ENCODE peak calls at places on chromosomes 7 and 10, in five cellular contexts. J is astrocyte, L is osteoblast, Q is fibroblast of lung, T is mesenchymal stem cell. K is an unnamed sample.

GRCh38 chr10:105763611-105764010 is 1122.5 kb downstream of the SORCS3 start:
- DNase-seq in J (no peak), L (no peak), Q (no peak), T (no peak), K (no peak)

GRCh38 chr7:116494472-116494871 is 5.1 kb upstream of the CAV2 start:
- DNase-seq in J (no peak), L (no peak), Q (no peak), T (no peak), K (no peak)

GRCh38 chr10:124200011-124200410 is 106.6 kb upstream of the CHST15 start:
- DNase-seq in J (no peak), L (peak; percentile 3), Q (peak; percentile 8), T (no peak), K (peak; percentile 20)

GRCh38 chr10:107450056-107450455 is 285.6 kb upstream of the SORCS1 start:
- DNase-seq in J (no peak), L (no peak), Q (no peak), T (no peak), K (no peak)

GRCh38 chr7:125563964-125564529 is 634.4 kb upstream of the POT1 start:
- DNase-seq in J (no peak), L (no peak), Q (no peak), T (no peak), K (peak; percentile 14)

GRCh38 chr7:79386688-79387422 is 66.6 kb downstream of the MAGI2 start:
- DNase-seq in J (peak; percentile 23), L (no peak), Q (peak; percentile 80), T (peak; percentile 66), K (peak; percentile 59)

GRCh38 chr10:92265687-92266258 is 25.1 kb downstream of the CPEB3 start:
- DNase-seq in J (no peak), L (no peak), Q (no peak), T (no peak), K (no peak)

GRCh38 chr7:1883031-1883761 is 213.1 kb downstream of the ELFN1 start:
- DNase-seq in J (peak; percentile 76), L (peak; percentile 100), Q (peak; percentile 65), T (peak; percentile 80), K (peak; percentile 88)

GRCh38 chr7:19674266-19674960 is 34.4 kb downstream of the POLR1F start:
- DNase-seq in J (peak; percentile 47), L (no peak), Q (no peak), T (peak; percentile 70), K (no peak)

GRCh38 chr7:30674876-30675275 is 7.4 kb downstream of the CRHR2 start:
- DNase-seq in J (no peak), L (no peak), Q (no peak), T (no peak), K (no peak)

GRCh38 chr10:50992972-50993766 is 81.1 kb upstream of the PRKG1 start:
- DNase-seq in J (peak; percentile 52), L (peak; percentile 87), Q (peak; percentile 91), T (peak; percentile 88), K (peak; percentile 17)

GRCh38 chr7:348480-348844 is 58.5 kb downstream of the FOXL3 start:
- DNase-seq in J (no peak), L (no peak), Q (no peak), T (no peak), K (no peak)

GRCh38 chr7:142300689-142301088 is 42.8 kb upstream of the PRSS58 start:
- DNase-seq in J (no peak), L (no peak), Q (no peak), T (no peak), K (peak; percentile 17)

GRCh38 chr7:36040679-36041078 is 112.4 kb upstream of the EEPD1 start:
- DNase-seq in J (peak; percentile 50), L (peak; percentile 88), Q (peak; percentile 46), T (no peak), K (peak; percentile 62)

GRCh38 chr10:43867113-43867512 is 218.4 kb upstream of the ZNF32 start:
- DNase-seq in J (no peak), L (no peak), Q (no peak), T (no peak), K (no peak)

GRCh38 chr7:8197994-8198698 is 63.8 kb downstream of the ICA1 start:
- DNase-seq in J (no peak), L (no peak), Q (no peak), T (no peak), K (no peak)

GRCh38 chr7:87213801-87214200 is 5.7 kb downstream of the TMEM243 start:
- DNase-seq in J (no peak), L (no peak), Q (no peak), T (peak; percentile 15), K (no peak)

GRCh38 chr7:87215051-87215450 is 4.5 kb downstream of the TMEM243 start:
- DNase-seq in J (no peak), L (no peak), Q (no peak), T (no peak), K (no peak)

GRCh38 chr7:87210506-87210905 is 9.0 kb downstream of the TMEM243 start:
- DNase-seq in J (no peak), L (no peak), Q (no peak), T (no peak), K (no peak)

GRCh38 chr7:87213252-87213651 is 6.3 kb downstream of the TMEM243 start:
- DNase-seq in J (no peak), L (no peak), Q (no peak), T (no peak), K (no peak)

DNA sequence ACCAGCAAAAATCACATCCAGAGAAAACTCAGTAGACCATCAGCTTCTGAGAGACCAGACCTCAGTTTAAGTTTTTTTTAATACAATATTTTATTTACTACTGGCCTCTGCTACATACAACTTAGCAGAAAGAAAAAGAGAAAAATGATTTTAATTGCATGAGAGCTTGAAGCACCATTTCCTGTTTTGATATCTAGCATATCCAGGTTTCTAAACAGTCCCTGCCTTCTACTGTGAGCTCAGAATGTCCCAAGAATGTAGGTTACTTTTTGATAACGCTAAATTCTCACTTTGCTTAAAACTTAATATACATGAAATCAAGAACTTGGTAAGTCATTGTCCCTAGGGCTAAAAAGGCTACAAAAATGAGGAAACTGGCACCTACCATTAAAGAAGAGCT is 7.1 kb downstream of the TMEM243 start:
- DNase-seq in J (no peak), L (no peak), Q (no peak), T (no peak), K (no peak)
- H3K4me2 ChIP-seq in J (no peak overlapping the region), L (no peak overlapping the region), Q (no peak overlapping the region), T (no peak overlapping the region), K (no peak overlapping the region)

GRCh38 chr10:90421874-90422273 is 436.0 kb downstream of the HTR7 start:
- DNase-seq in J (no peak), L (no peak), Q (no peak), T (no peak), K (no peak)

GRCh38 chr10:90420637-90421318 is 437.1 kb downstream of the HTR7 start:
- DNase-seq in J (no peak), L (no peak), Q (no peak), T (no peak), K (no peak)

GRCh38 chr10:90417056-90417455 is 440.8 kb downstream of the HTR7 start:
- DNase-seq in J (peak; percentile 82), L (no peak), Q (peak; percentile 97), T (peak; percentile 95), K (peak; percentile 70)

GRCh38 chr10:90417466-90418210 is 440.2 kb downstream of the HTR7 start:
- DNase-seq in J (peak; percentile 22), L (no peak), Q (no peak), T (peak; percentile 36), K (peak; percentile 66)

DNA sequence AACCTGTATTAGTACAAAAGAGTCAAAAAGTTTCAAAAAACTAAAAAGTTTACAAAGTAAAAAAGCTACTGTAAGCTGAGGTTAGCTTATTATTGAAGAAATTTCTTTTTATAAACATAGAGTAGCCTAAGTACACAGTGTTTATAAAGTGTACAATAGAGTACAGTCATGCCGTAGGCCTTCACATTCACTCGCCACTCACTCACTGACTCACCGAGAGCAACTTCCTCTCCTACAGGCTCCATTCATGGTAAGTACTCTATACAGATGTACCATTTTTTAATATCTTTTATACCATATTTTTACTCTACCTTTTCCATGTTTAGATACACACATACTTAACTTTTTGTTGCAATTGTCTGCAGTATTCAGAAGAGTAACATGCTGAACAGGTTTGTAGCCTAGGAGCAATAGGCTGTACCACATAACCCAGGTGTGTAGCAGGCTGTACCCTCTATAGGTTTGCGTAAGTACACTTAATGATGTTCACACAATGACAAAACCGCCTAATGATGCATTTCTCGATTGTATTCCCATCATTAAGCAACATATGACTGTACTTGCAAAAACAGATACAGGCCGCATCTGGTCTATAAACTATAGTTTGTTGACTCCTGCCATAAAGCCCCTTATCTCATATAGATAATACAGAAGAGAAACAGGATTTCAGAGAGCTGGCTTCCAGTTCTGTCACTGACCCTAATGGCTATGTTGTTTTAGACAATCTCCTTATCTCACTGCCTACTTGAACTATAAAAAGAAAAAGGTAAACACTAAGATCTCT is 438.8 kb downstream of the HTR7 start:
- DNase-seq in J (peak; percentile 94), L (no peak), Q (peak; percentile 96), T (peak; percentile 96), K (peak; percentile 85)
- H3K4me2 ChIP-seq in J (peak overlapping the region; percentile 56), L (no peak overlapping the region), Q (peak overlapping the region; percentile 26), T (no peak overlapping the region), K (peak overlapping the region; percentile 67)

GRCh38 chr10:96676272-96677112 is 43.8 kb downstream of the PIK3AP1 start:
- DNase-seq in J (no peak), L (no peak), Q (no peak), T (no peak), K (no peak)
- H3K4me2 ChIP-seq in J (no peak overlapping the region), L (no peak overlapping the region), Q (no peak overlapping the region), T (no peak overlapping the region), K (no peak overlapping the region)

DNA sequence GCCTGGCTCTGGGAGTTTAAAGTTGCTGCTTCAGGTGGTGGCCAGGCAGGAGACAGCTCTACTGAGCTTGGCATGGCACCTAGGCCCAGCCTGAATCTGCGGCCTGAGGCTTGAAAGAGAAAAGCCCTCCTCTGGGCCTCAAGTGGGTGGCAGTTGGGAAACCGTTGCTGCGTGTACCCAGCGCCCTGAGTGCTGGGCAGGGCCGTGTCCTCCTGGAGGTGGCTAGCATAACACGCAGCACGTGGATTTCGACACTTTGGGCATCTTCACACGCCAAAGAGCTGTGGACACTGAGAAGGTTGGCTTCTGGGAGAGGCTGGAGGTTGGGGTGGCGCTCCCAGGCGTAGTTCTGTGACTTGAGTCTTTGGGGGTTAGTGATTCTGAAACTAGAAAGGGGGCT is 2.5 kb downstream of the ZNF316 start:
- DNase-seq in J (no peak), L (no peak), Q (no peak), T (no peak), K (no peak)
- H3K4me2 ChIP-seq in J (no peak overlapping the region), L (no peak overlapping the region), Q (no peak overlapping the region), T (no peak overlapping the region), K (no peak overlapping the region)

DNA sequence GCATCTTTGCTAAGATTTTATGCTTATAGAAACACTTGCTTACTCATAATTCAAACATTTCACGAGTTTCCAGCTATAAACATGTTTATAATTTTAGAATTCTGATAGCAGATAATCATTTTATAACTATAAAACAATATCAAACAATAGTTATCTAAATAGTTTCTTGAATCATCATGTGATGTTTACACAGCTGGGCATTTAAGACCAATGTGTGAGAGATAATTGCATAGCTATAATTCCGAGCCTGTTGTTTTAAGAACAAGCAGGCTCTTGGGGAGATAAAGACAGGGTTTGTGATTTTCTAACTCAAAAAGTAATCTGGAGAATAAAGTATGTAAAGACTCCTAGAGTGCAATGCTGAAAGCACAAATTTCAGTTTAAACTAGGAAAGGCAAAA is 331.1 kb downstream of the LRRTM3 start:
- DNase-seq in J (peak; percentile 25), L (no peak), Q (peak; percentile 10), T (no peak), K (no peak)
- H3K4me2 ChIP-seq in J (no peak overlapping the region), L (no peak overlapping the region), Q (no peak overlapping the region), T (no peak overlapping the region), K (no peak overlapping the region)